ENCODE peak calls at places on chromosomes 11 and 22, in seven cellular contexts. E is HEK293T, H is K562, N is H1, Q is WTC11, B is HCT116, K is GM12878. D is an unnamed sample.

GRCh38 chr11:36724742-36725387 is 126.8 kb upstream of the RAG2 start:
- DNase-seq in E (no peak), H (no peak), N (no peak), Q (no peak), B (no peak), K (peak), D (no peak)

GRCh38 chr11:44875056-44875455 is 75.6 kb downstream of the TP53I11 start:
- DNase-seq in E (no peak), H (no peak), N (no peak), Q (no peak), B (no peak), K (no peak), D (no peak)

GRCh38 chr22:36301384-36301828 is 48.5 kb downstream of the APOL1 start:
- DNase-seq in E (peak), H (peak), N (peak), Q (peak), B (peak), K (no peak), D (peak)

GRCh38 chr22:43493297-43493696 is 81.5 kb downstream of the MPPED1 start:
- DNase-seq in E (no peak), H (no peak), N (no peak), Q (no peak), B (no peak), K (no peak), D (no peak)

GRCh38 chr11:72330131-72330727 is 86.3 kb upstream of the PHOX2A start:
- DNase-seq in E (no peak), H (no peak), N (no peak), Q (no peak), B (no peak), K (no peak), D (no peak)

GRCh38 chr22:19524170-19525115 is at the start of gene CLDN5:
- DNase-seq in E (peak), H (peak), N (no peak), Q (peak), B (no peak), K (no peak), D (no peak)

GRCh38 chr22:39524089-39524752 is 3.9 kb downstream of the ATF4 start:
- DNase-seq in E (no peak), H (no peak), N (no peak), Q (no peak), B (no peak), K (no peak), D (no peak)

GRCh38 chr11:69662021-69662698 is 13.0 kb downstream of the LTO1 start:
- DNase-seq in E (no peak), H (no peak), N (no peak), Q (peak), B (no peak), K (no peak), D (no peak)

GRCh38 chr22:29799217-29799680 is 32.1 kb downstream of the UQCR10 start:
- DNase-seq in E (no peak), H (peak), N (no peak), Q (no peak), B (peak), K (no peak), D (peak)

GRCh38 chr11:76616676-76617552 is 53.6 kb downstream of the LRRC32 start:
- DNase-seq in E (no peak), H (no peak), N (no peak), Q (no peak), B (no peak), K (no peak), D (no peak)

GRCh38 chr11:92528051-92528450 is 303.4 kb downstream of the FAT3 start:
- DNase-seq in E (no peak), H (no peak), N (no peak), Q (no peak), B (no peak), K (no peak), D (no peak)

GRCh38 chr11:93123351-93123898 is 74.4 kb downstream of the SLC36A4 start:
- DNase-seq in E (no peak), H (no peak), N (no peak), Q (no peak), B (no peak), K (no peak), D (no peak)

GRCh38 chr22:45083659-45084305 is 74.0 kb upstream of the PHF21B start:
- DNase-seq in E (no peak), H (no peak), N (no peak), Q (no peak), B (no peak), K (no peak), D (no peak)

GRCh38 chr11:32331792-32332191 is 103.5 kb downstream of the WT1 start:
- DNase-seq in E (no peak), H (no peak), N (no peak), Q (no peak), B (no peak), K (no peak), D (no peak)

GRCh38 chr11:12402027-12402426 is 24.7 kb downstream of the PARVA start:
- DNase-seq in E (no peak), H (no peak), N (no peak), Q (no peak), B (no peak), K (no peak), D (no peak)

GRCh38 chr11:61923166-61924015 is 6.0 kb upstream of the RAB3IL1 start:
- DNase-seq in E (no peak), H (peak), N (no peak), Q (peak), B (no peak), K (no peak), D (peak)

GRCh38 chr11:27443746-27444465 is 28.7 kb downstream of the LGR4 start:
- DNase-seq in E (no peak), H (no peak), N (no peak), Q (no peak), B (no peak), K (no peak), D (no peak)

GRCh38 chr11:9535189-9535781 is 38.2 kb upstream of the WEE1 start:
- DNase-seq in E (peak), H (peak), N (peak), Q (peak), B (peak), K (peak), D (peak)

GRCh38 chr11:95886462-95886861 is 37.4 kb downstream of the MTMR2 start:
- DNase-seq in E (no peak), H (no peak), N (no peak), Q (no peak), B (no peak), K (no peak), D (no peak)

GRCh38 chr11:19430346-19431058 is 189.8 kb upstream of the E2F8 start:
- DNase-seq in E (no peak), H (no peak), N (no peak), Q (no peak), B (no peak), K (no peak), D (no peak)

GRCh38 chr11:45949992-45950407 is 27.5 kb downstream of the LARGE2 start:
- DNase-seq in E (no peak), H (no peak), N (no peak), Q (no peak), B (no peak), K (no peak), D (no peak)

GRCh38 chr11:77188912-77189491 is 61.0 kb downstream of the MYO7A start:
- DNase-seq in E (no peak), H (no peak), N (no peak), Q (peak), B (no peak), K (no peak), D (no peak)

GRCh38 chr22:28893810-28894209 is 10.4 kb downstream of the ZNRF3 start:
- DNase-seq in E (no peak), H (no peak), N (no peak), Q (no peak), B (no peak), K (no peak), D (no peak)

GRCh38 chr11:11937433-11937832 is 71.0 kb downstream of the DKK3 start:
- DNase-seq in E (no peak), H (no peak), N (no peak), Q (no peak), B (no peak), K (no peak), D (no peak)

GRCh38 chr22:45589556-45589955 is 82.1 kb upstream of the ATXN10 start:
- DNase-seq in E (no peak), H (no peak), N (no peak), Q (no peak), B (no peak), K (no peak), D (no peak)

GRCh38 chr22:26086359-26086758 is 82.9 kb upstream of the SEZ6L start:
- DNase-seq in E (no peak), H (no peak), N (no peak), Q (no peak), B (no peak), K (no peak), D (no peak)

GRCh38 chr11:44130751-44131150 is 35.3 kb downstream of the EXT2 start:
- DNase-seq in E (no peak), H (peak), N (no peak), Q (no peak), B (no peak), K (no peak), D (no peak)

GRCh38 chr11:119999220-119999619 is 138.7 kb downstream of the TRIM29 start:
- DNase-seq in E (no peak), H (no peak), N (no peak), Q (peak), B (no peak), K (no peak), D (no peak)
- TF ChIP-seq SP1 in E (no peak), H (no peak), N (no peak), Q (no peak), B (no peak), K (no peak), D (no peak)

GRCh38 chr11:30749268-30749667 is 163.1 kb upstream of the MPPED2 start:
- DNase-seq in E (no peak), H (no peak), N (no peak), Q (no peak), B (no peak), K (no peak), D (no peak)
- TF ChIP-seq SP1 in E (no peak), H (no peak), N (peak), Q (no peak), B (no peak), K (no peak), D (no peak)

GRCh38 chr11:87366346-87366745 is 328.6 kb downstream of the TMEM135 start:
- DNase-seq in E (no peak), H (no peak), N (no peak), Q (no peak), B (no peak), K (no peak), D (no peak)

GRCh38 chr11:87358461-87358860 is 320.7 kb downstream of the TMEM135 start:
- DNase-seq in E (no peak), H (no peak), N (no peak), Q (no peak), B (no peak), K (no peak), D (no peak)

GRCh38 chr11:87359401-87359800 is 321.7 kb downstream of the TMEM135 start:
- DNase-seq in E (no peak), H (no peak), N (no peak), Q (no peak), B (no peak), K (no peak), D (no peak)

GRCh38 chr11:87366766-87367405 is 329.2 kb downstream of the TMEM135 start:
- DNase-seq in E (no peak), H (no peak), N (no peak), Q (no peak), B (no peak), K (no peak), D (no peak)

GRCh38 chr11:87361891-87362290 is 324.2 kb downstream of the TMEM135 start:
- DNase-seq in E (no peak), H (no peak), N (no peak), Q (no peak), B (no peak), K (no peak), D (no peak)
- TF ChIP-seq SP1 in E (no peak), H (no peak), N (no peak), Q (no peak), B (no peak), K (no peak), D (no peak)

GRCh38 chr11:74444173-74444832 is 23.0 kb downstream of the KCNE3 start:
- DNase-seq in E (no peak), H (no peak), N (no peak), Q (no peak), B (no peak), K (no peak), D (no peak)

GRCh38 chr11:74442601-74443000 is 24.7 kb downstream of the KCNE3 start:
- DNase-seq in E (no peak), H (no peak), N (no peak), Q (no peak), B (no peak), K (no peak), D (no peak)

GRCh38 chr11:74446445-74446844 is 20.9 kb downstream of the KCNE3 start:
- DNase-seq in E (no peak), H (no peak), N (no peak), Q (no peak), B (no peak), K (no peak), D (no peak)

GRCh38 chr11:74447720-74448119 is 19.6 kb downstream of the KCNE3 start:
- DNase-seq in E (no peak), H (no peak), N (no peak), Q (no peak), B (no peak), K (no peak), D (no peak)

GRCh38 chr11:74443071-74443864 is 24.1 kb downstream of the KCNE3 start:
- DNase-seq in E (peak), H (no peak), N (no peak), Q (no peak), B (peak), K (no peak), D (peak)
- TF ChIP-seq SP1 in E (no peak), H (no peak), N (no peak), Q (no peak), B (no peak), K (no peak), D (no peak)

GRCh38 chr22:31446208-31446607 is 43.4 kb downstream of the EIF4ENIF1 start:
- DNase-seq in E (no peak), H (no peak), N (no peak), Q (no peak), B (no peak), K (no peak), D (no peak)
- TF ChIP-seq SP1 in E (no peak), H (no peak), N (no peak), Q (no peak), B (no peak), K (no peak), D (no peak)

GRCh38 chr11:125174057-125174456 is 9.5 kb downstream of the PKNOX2 start:
- DNase-seq in E (no peak), H (no peak), N (no peak), Q (no peak), B (no peak), K (no peak), D (no peak)
- TF ChIP-seq SP1 in E (no peak), H (no peak), N (no peak), Q (no peak), B (no peak), K (no peak), D (no peak)

GRCh38 chr11:118002010-118002540 is 15.9 kb downstream of the IL10RA start:
- DNase-seq in E (no peak), H (peak), N (no peak), Q (no peak), B (no peak), K (no peak), D (no peak)

GRCh38 chr11:118003021-118003423 is 16.8 kb downstream of the IL10RA start:
- DNase-seq in E (no peak), H (no peak), N (no peak), Q (no peak), B (no peak), K (no peak), D (no peak)

GRCh38 chr11:118002541-118003019 is 16.4 kb downstream of the IL10RA start:
- DNase-seq in E (no peak), H (peak), N (no peak), Q (no peak), B (no peak), K (no peak), D (no peak)

GRCh38 chr11:118004543-118005223 is 18.5 kb downstream of the IL10RA start:
- DNase-seq in E (no peak), H (peak), N (no peak), Q (no peak), B (no peak), K (no peak), D (no peak)

DNA sequence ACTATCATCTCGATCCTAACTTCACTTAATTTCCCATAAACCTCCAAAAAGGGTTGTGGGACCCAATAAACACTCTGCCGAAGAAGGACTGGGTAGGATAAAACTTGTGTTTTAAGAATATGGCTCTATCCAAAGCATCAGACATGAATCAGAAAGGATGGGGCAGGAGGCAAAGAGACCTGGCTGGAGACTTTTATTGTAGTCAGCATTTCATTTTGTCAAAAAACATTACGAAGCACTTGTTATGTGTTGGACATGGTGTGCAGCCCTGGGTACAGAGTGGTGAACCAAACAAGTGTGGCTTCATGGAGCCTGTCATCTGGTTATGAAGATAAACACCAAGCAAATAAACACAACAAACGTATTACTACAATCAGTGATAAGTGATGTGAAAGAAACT is 17.3 kb downstream of the IL10RA start:
- DNase-seq in E (no peak), H (no peak), N (no peak), Q (no peak), B (no peak), K (no peak), D (no peak)
- TF ChIP-seq SP1 in E (no peak), H (no peak), N (no peak), Q (no peak), B (no peak), K (no peak), D (no peak)

GRCh38 chr11:110174645-110175310 is 81.6 kb downstream of the ZC3H12C start:
- DNase-seq in E (no peak), H (no peak), N (no peak), Q (no peak), B (no peak), K (no peak), D (no peak)
- TF ChIP-seq SP1 in E (no peak), H (no peak), N (no peak), Q (no peak), B (no peak), K (no peak), D (no peak)

DNA sequence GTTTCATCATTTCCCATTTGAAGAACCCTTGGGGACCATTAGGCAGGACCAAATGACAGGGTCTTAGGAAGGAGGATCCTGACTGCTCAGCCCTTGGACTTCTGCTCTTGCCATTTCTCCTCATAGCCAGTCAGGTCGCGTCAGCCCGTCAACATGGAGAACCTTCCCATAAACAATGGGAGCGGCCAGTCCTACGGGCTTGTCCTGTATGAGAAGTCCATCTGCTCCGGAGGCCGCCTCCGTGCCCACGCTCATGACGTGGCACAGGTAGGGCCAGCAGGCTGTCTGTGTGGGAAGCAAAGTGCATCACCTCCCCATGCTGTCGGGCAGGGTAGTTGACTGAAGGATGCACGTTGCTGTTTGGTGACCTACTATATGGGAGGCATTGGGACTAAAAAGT is 19.6 kb upstream of the GLB1L2 start:
- DNase-seq in E (no peak), H (no peak), N (no peak), Q (no peak), B (no peak), K (no peak), D (no peak)
- TF ChIP-seq SP1 in E (no peak), H (no peak), N (no peak), Q (no peak), B (no peak), K (no peak), D (no peak)

GRCh38 chr22:21938906-21939305 is 13.7 kb downstream of the PPM1F start:
- DNase-seq in E (no peak), H (no peak), N (no peak), Q (no peak), B (no peak), K (no peak), D (no peak)

GRCh38 chr22:21939392-21940319 is 13.0 kb downstream of the PPM1F start:
- DNase-seq in E (no peak), H (no peak), N (no peak), Q (no peak), B (no peak), K (no peak), D (no peak)

GRCh38 chr22:21937821-21938070 is 14.9 kb downstream of the PPM1F start:
- DNase-seq in E (no peak), H (no peak), N (no peak), Q (no peak), B (no peak), K (no peak), D (no peak)

GRCh38 chr22:21937041-21937820 is 15.4 kb downstream of the PPM1F start:
- DNase-seq in E (no peak), H (no peak), N (no peak), Q (no peak), B (no peak), K (no peak), D (no peak)

GRCh38 chr22:21938071-21938822 is 14.4 kb downstream of the PPM1F start:
- DNase-seq in E (peak), H (peak), N (peak), Q (peak), B (peak), K (peak), D (peak)
- TF ChIP-seq SP1 in E (no peak), H (no peak), N (no peak), Q (peak), B (no peak), K (no peak), D (no peak)